ENCODE peak calls at places on chromosomes 3 and 15, in four cellular contexts. V is thoracic aorta, D is heart left ventricle, P is cardiac muscle cell. N is an unnamed sample.

GRCh38 chr15:66834863-66835557 is 133.0 kb downstream of the SMAD6 start:
- DNase-seq in D (no peak), V (no peak), P (no peak), N (no peak)

GRCh38 chr15:58475573-58476524 is 44.1 kb downstream of the LIPC start:
- DNase-seq in P (peak; percentile 75), V (no peak), D (peak; percentile 40), N (no peak)

GRCh38 chr3:114393367-114394072 is 99.7 kb downstream of the TIGIT start:
- DNase-seq in P (no peak), D (peak; percentile 42), V (no peak), N (no peak)

GRCh38 chr15:74378853-74379252 is 11.4 kb upstream of the CYP11A1 start:
- DNase-seq in P (peak; percentile 88), D (no peak), V (no peak), N (no peak)

GRCh38 chr3:196603683-196604082 is 35.2 kb downstream of the FBXO45 start:
- DNase-seq in P (no peak), V (no peak), D (no peak), N (no peak)

GRCh38 chr3:191330309-191330712 is at the start of gene UTS2B:
- DNase-seq in P (peak; percentile 75), V (no peak), D (no peak), N (no peak)

GRCh38 chr3:53255360-53255774 is 455 bp downstream of the TKT start:
- DNase-seq in D (peak; percentile 58), P (peak; percentile 29), V (no peak), N (no peak)

GRCh38 chr15:65069779-65070546 is 2.2 kb upstream of the RASL12 start:
- DNase-seq in P (no peak), D (peak; percentile 81), V (no peak), N (no peak)

GRCh38 chr3:42256135-42256819 is 9.7 kb downstream of the CCK start:
- DNase-seq in V (no peak), D (no peak), P (peak; percentile 8), N (no peak)

DNA sequence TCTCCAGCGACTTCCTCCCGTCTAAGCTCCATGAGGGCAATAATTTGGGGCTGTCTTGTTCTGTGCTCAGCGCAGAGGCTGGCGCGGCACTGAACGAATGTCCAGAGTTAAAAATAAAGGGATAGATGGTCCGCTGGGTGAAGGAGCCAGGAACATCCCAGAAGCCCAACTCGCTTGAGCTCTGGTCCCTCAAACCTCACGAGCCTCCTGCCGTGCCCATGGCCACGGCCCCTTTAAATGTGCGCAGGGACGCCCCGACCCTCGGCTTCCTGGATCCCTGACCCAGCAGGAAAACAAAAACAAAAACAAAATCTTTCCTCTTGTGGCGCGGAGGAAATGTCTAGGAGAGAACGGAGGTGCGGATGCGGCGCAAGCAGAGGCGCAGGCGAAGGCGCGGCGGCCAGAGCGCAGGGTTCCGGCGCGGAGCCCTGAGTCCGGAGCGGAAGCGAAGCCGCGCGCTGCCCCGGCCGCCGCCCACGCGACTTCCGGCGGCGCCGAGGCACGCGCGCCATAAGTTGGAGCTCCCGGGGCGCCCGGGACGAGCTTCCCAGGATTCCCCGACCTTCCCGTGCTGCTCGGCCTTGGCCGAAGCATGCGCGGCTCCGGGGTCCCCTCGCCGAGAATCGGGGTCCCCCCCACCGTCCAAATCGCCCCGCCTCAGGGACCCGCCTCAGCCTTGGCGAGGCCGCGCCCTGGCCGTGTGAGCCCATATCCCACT is 52.9 kb upstream of the WNT7A start:
- DNase-seq in D (no peak), P (peak; percentile 17), V (no peak), N (no peak)
- H3K27ac ChIP-seq in D (no peak overlapping the region), P (no peak overlapping the region), V (no peak overlapping the region), N (peak overlapping the region; percentile 29)

GRCh38 chr15:75713338-75713895 is 769 bp upstream of the CSPG4 start:
- DNase-seq in D (peak; percentile 67), V (no peak), P (peak; percentile 65), N (no peak)

GRCh38 chr15:75718326-75718725 is 5.7 kb upstream of the CSPG4 start:
- DNase-seq in P (peak; percentile 68), V (no peak), D (no peak), N (no peak)

GRCh38 chr15:75714195-75714594 is 1.5 kb upstream of the CSPG4 start:
- DNase-seq in P (no peak), D (no peak), V (no peak), N (no peak)

GRCh38 chr15:75712668-75713337 is at the start of gene CSPG4:
- DNase-seq in D (peak; percentile 85), V (no peak), P (peak; percentile 76), N (no peak)
- H3K4me3 ChIP-seq in D (peak within 1 kb of the TSS; percentile 69), V (peak within 1 kb of the TSS; percentile 97), P (peak within 1 kb of the TSS; percentile 30), N (peak within 1 kb of the TSS; percentile 8)

GRCh38 chr3:118827446-118827845 is 207.2 kb downstream of the IGSF11 start:
- DNase-seq in V (no peak), P (no peak), D (no peak), N (no peak)
- H3K4me1 ChIP-seq in V (no peaks in the 10 kb centered on the region), P (no peaks in the 10 kb centered on the region), D (no peaks in the 10 kb centered on the region), N (no peaks in the 10 kb centered on the region)

GRCh38 chr3:169478566-169479313 is 184.8 kb downstream of the MECOM start:
- DNase-seq in D (no peak), V (no peak), P (peak; percentile 82), N (no peak)

GRCh38 chr3:169477790-169478189 is 185.7 kb downstream of the MECOM start:
- DNase-seq in V (no peak), D (no peak), P (no peak), N (no peak)

GRCh38 chr3:169476289-169476688 is 187.2 kb downstream of the MECOM start:
- DNase-seq in V (no peak), P (no peak), D (no peak), N (no peak)

GRCh38 chr3:169479314-169479939 is 184.1 kb downstream of the MECOM start:
- DNase-seq in P (peak; percentile 39), D (no peak), V (no peak), N (no peak)
- H3K27ac ChIP-seq in P (no peak overlapping the region), D (no peak overlapping the region), V (peak overlapping the region; percentile 76), N (no peak overlapping the region)